ENCODE peak calls at places on chromosomes 4 and X, in six cellular contexts. E, U, Z, N, W and C are unnamed samples.

GRCh38 chr4:37043342-37043741 is 201.2 kb upstream of the NWD2 start:
- DNase-seq in E (no peak), U (no peak), Z (no peak), N (no peak), W (no peak), C (no peak)

GRCh38 chr4:150960818-150961217 is 54.3 kb downstream of the LRBA start:
- DNase-seq in E (no peak), U (no peak), Z (peak; percentile 25), N (peak; percentile 69), W (peak; percentile 71), C (no peak)

GRCh38 chr4:14386196-14386595 is 616.1 kb upstream of the CPEB2 start:
- DNase-seq in E (no peak), U (no peak), Z (no peak), N (no peak), W (no peak), C (no peak)

GRCh38 chr4:8835521-8836365 is 35.9 kb downstream of the HMX1 start:
- DNase-seq in E (no peak), U (no peak), Z (no peak), N (peak; percentile 23), W (peak; percentile 36), C (no peak)

GRCh38 chr4:79603681-79604080 is 195.7 kb upstream of the GK2 start:
- DNase-seq in E (no peak), U (no peak), Z (no peak), N (no peak), W (no peak), C (no peak)

GRCh38 chr4:169307581-169307980 is 36.8 kb upstream of the SH3RF1 start:
- DNase-seq in E (no peak), U (no peak), Z (no peak), N (no peak), W (no peak), C (no peak)

GRCh38 chrX:9390121-9390520 is 74.7 kb upstream of the TBL1X start:
- DNase-seq in E (peak; percentile 52), U (no peak), Z (no peak), N (no peak), W (no peak), C (no peak)

GRCh38 chr4:156378053-156378665 is 424.5 kb upstream of the CTSO start:
- DNase-seq in E (peak; percentile 71), U (peak; percentile 77), Z (peak; percentile 72), N (peak; percentile 44), W (peak; percentile 48), C (peak; percentile 11)

GRCh38 chr4:139921551-139922184 is 232.3 kb downstream of the MAML3 start:
- DNase-seq in E (no peak), U (no peak), Z (no peak), N (no peak), W (no peak), C (no peak)

GRCh38 chrX:124097116-124097515 is 135.6 kb downstream of the STAG2 start:
- DNase-seq in E (no peak), U (no peak), Z (no peak), N (no peak), W (no peak), C (no peak)

GRCh38 chrX:16825306-16826035 is 39.2 kb downstream of the TXLNG start:
- DNase-seq in E (peak; percentile 42), U (no peak), Z (peak; percentile 24), N (no peak), W (no peak), C (no peak)

GRCh38 chr4:89482248-89482647 is 174.6 kb upstream of the GPRIN3 start:
- DNase-seq in E (peak; percentile 53), U (peak; percentile 12), Z (peak; percentile 36), N (peak; percentile 39), W (no peak), C (peak; percentile 1)

GRCh38 chr4:143403551-143403816 is 66.8 kb downstream of the GAB1 start:
- DNase-seq in E (no peak), U (no peak), Z (no peak), N (no peak), W (no peak), C (no peak)

GRCh38 chrX:31499120-31499519 is 427.3 kb upstream of the FTHL17 start:
- DNase-seq in E (peak; percentile 42), U (no peak), Z (peak; percentile 76), N (no peak), W (no peak), C (no peak)

GRCh38 chr4:89753601-89754066 is 83.3 kb downstream of the SNCA start:
- DNase-seq in E (peak; percentile 95), U (peak; percentile 30), Z (peak; percentile 97), N (no peak), W (no peak), C (no peak)

GRCh38 chr4:185657191-185657590 is 121.9 kb upstream of the PDLIM3 start:
- DNase-seq in E (no peak), U (no peak), Z (no peak), N (no peak), W (no peak), C (peak; percentile 11)

GRCh38 chr4:4857001-4857808 is 2.3 kb upstream of the MSX1 start:
- DNase-seq in E (no peak), U (no peak), Z (no peak), N (no peak), W (no peak), C (no peak)

GRCh38 chrX:76850851-76851250 is 423.3 kb downstream of the MAGEE1 start:
- DNase-seq in E (no peak), U (no peak), Z (no peak), N (peak; percentile 31), W (peak; percentile 33), C (no peak)

GRCh38 chr4:14169460-14169859 is 541.9 kb upstream of the BOD1L1 start:
- DNase-seq in E (peak; percentile 65), U (no peak), Z (peak; percentile 23), N (no peak), W (no peak), C (no peak)

GRCh38 chr4:39062094-39062493 is at the start of gene KLHL5:
- DNase-seq in E (no peak), U (no peak), Z (peak; percentile 63), N (no peak), W (no peak), C (peak; percentile 43)

GRCh38 chrX:108313662-108314061 is 124.6 kb downstream of the COL4A6 start:
- DNase-seq in E (peak; percentile 60), U (no peak), Z (peak; percentile 35), N (no peak), W (no peak), C (no peak)
- H4K91ac ChIP-seq in E (no peak overlapping the region), U (no peak overlapping the region), Z (no peak overlapping the region), N (no peak overlapping the region), W (no peak overlapping the region), C (no peak overlapping the region)

GRCh38 chr4:18733956-18734872 is 712.7 kb upstream of the LCORL start:
- DNase-seq in E (no peak), U (no peak), Z (no peak), N (no peak), W (no peak), C (no peak)
- H3K14ac ChIP-seq in E (no peak overlapping the region), U (no peak overlapping the region), Z (no peak overlapping the region), N (no peak overlapping the region), W (no peak overlapping the region), C (no peak overlapping the region)

GRCh38 chrX:154710309-154710708 is 40.6 kb downstream of the GAB3 start:
- DNase-seq in E (no peak), U (no peak), Z (no peak), N (no peak), W (peak; percentile 44), C (no peak)
- H4K91ac ChIP-seq in E (no peak overlapping the region), U (no peak overlapping the region), Z (no peak overlapping the region), N (no peak overlapping the region), W (no peak overlapping the region), C (no peak overlapping the region)

GRCh38 chr4:25310066-25310824 is 2.3 kb upstream of the ZCCHC4 start:
- DNase-seq in E (no peak), U (no peak), Z (no peak), N (no peak), W (no peak), C (no peak)
- H3K14ac ChIP-seq in E (no peak overlapping the region), U (no peak overlapping the region), Z (no peak overlapping the region), N (no peak overlapping the region), W (no peak overlapping the region), C (no peak overlapping the region)

DNA sequence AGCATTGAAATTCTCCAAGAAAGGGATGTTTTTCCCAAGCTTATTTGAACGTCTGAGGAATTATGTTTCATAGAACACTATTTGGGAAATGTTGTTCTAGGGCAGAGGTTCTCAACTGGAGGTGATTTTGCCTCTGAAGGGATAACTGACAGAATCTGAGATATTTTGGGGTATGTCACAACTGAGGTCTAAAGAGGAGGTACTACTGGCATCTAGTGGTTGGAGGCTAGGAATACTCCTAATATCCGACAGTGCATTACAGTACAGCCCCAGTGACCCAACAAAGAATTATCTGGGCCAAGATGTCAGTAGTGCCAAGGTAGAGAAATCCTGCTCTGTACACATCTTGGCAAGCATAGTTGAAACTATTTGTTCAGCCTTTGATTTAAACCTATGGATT is 6.4 kb downstream of the HSPA4L start:
- DNase-seq in E (no peak), U (no peak), Z (no peak), N (no peak), W (no peak), C (no peak)
- H4K91ac ChIP-seq in E (no peak overlapping the region), U (no peak overlapping the region), Z (no peak overlapping the region), N (no peak overlapping the region), W (no peak overlapping the region), C (no peak overlapping the region)

GRCh38 chrX:19034025-19034424 is 50.1 kb upstream of the PHKA2 start:
- DNase-seq in E (no peak), U (no peak), Z (no peak), N (no peak), W (no peak), C (no peak)
- H3K14ac ChIP-seq in E (no peak overlapping the region), U (no peak overlapping the region), Z (no peak overlapping the region), N (no peak overlapping the region), W (no peak overlapping the region), C (no peak overlapping the region)

GRCh38 chr4:113467581-113467980 is 294.0 kb downstream of the CAMK2D start:
- DNase-seq in E (peak; percentile 68), U (peak; percentile 57), Z (peak; percentile 86), N (no peak), W (no peak), C (no peak)
- H4K91ac ChIP-seq in E (peak overlapping the region; percentile 54), U (no peak overlapping the region), Z (no peak overlapping the region), N (no peak overlapping the region), W (no peak overlapping the region), C (no peak overlapping the region)

GRCh38 chr4:184459413-184459812 is 14.9 kb downstream of the IRF2 start:
- DNase-seq in E (peak; percentile 77), U (no peak), Z (peak; percentile 62), N (no peak), W (no peak), C (no peak)
- H3K14ac ChIP-seq in E (no peak overlapping the region), U (no peak overlapping the region), Z (no peak overlapping the region), N (no peak overlapping the region), W (no peak overlapping the region), C (no peak overlapping the region)